ENCODE peak calls at places on chromosomes 4 and X, in four cellular contexts. C, O, D and R are unnamed samples.

GRCh38 chrX:20454117-20454516 is 187.4 kb upstream of the RPS6KA3 start:
- DNase-seq in O (no peak), C (no peak), D (no peak), R (peak)

GRCh38 chrX:119376312-119376711 is 22.8 kb upstream of the SLC25A43 start:
- DNase-seq in C (no peak), D (no peak), O (no peak), R (no peak)

GRCh38 chrX:103831342-103831802 is 685 bp downstream of the RAB9B start:
- DNase-seq in C (no peak), O (peak), D (peak), R (no peak)

GRCh38 chr4:10082459-10083272 is 33.9 kb downstream of the WDR1 start:
- DNase-seq in C (no peak), O (no peak), D (no peak), R (no peak)

GRCh38 chrX:25544641-25545040 is 528.9 kb upstream of the ARX start:
- DNase-seq in C (no peak), O (no peak), D (no peak), R (peak)

GRCh38 chr4:16140520-16141249 is 56.9 kb upstream of the PROM1 start:
- DNase-seq in D (no peak), C (no peak), O (no peak), R (peak)

GRCh38 chrX:108268434-108269080 is 169.7 kb downstream of the COL4A6 start:
- DNase-seq in D (no peak), C (no peak), O (no peak), R (no peak)

GRCh38 chr4:123106741-123107140 is 184.3 kb upstream of the NUDT6 start:
- DNase-seq in D (no peak), O (no peak), C (no peak), R (no peak)

GRCh38 chrX:39652336-39652735 is 445.4 kb downstream of the BCOR start:
- DNase-seq in O (peak), C (no peak), D (peak), R (peak)

GRCh38 chrX:69133561-69134542 is 31.4 kb downstream of the PJA1 start:
- DNase-seq in D (peak), C (no peak), O (peak), R (peak)

GRCh38 chr4:158996669-158997074 is 106.2 kb upstream of the RAPGEF2 start:
- DNase-seq in D (no peak), O (no peak), C (no peak), R (peak)

GRCh38 chrX:22424919-22425318 is 152.2 kb downstream of the CBLL2 start:
- DNase-seq in C (no peak), D (no peak), O (no peak), R (no peak)

GRCh38 chrX:18119856-18120255 is 100.8 kb downstream of the BEND2 start:
- DNase-seq in C (no peak), D (no peak), O (no peak), R (no peak)

GRCh38 chr4:34183916-34184315 is 2060.4 kb downstream of the ARAP2 start:
- DNase-seq in O (no peak), C (no peak), D (no peak), R (no peak)

GRCh38 chr4:113145519-113146291 is 96.3 kb downstream of the ANK2 start:
- DNase-seq in C (no peak), D (no peak), O (no peak), R (no peak)

GRCh38 chr4:181728567-181728966 is 514.6 kb upstream of the TENM3 start:
- DNase-seq in D (no peak), C (no peak), O (no peak), R (peak)

GRCh38 chrX:119189115-119189514 is 47.0 kb upstream of the PGRMC1 start:
- DNase-seq in O (no peak), D (peak), C (no peak), R (no peak)

GRCh38 chrX:41067721-41068120 is 17.5 kb upstream of the USP9X start:
- DNase-seq in O (no peak), D (peak), C (no peak), R (no peak)

GRCh38 chrX:81201692-81202412 is at the start of the genes HMGN5 and SH3BGRL:
- DNase-seq in C (peak), O (peak), D (peak), R (peak)

GRCh38 chr4:185573651-185574199 is 38.4 kb upstream of the PDLIM3 start:
- DNase-seq in C (no peak), D (peak), O (peak), R (peak)

GRCh38 chrX:97027384-97027922 is 143.7 kb downstream of the RPA4 start:
- DNase-seq in O (no peak), C (no peak), D (no peak), R (peak)

GRCh38 chr4:172232966-172233365 is 419.8 kb downstream of the GALNTL6 start:
- DNase-seq in C (no peak), O (no peak), D (no peak), R (no peak)

GRCh38 chrX:109537324-109537665 is 651 bp downstream of the NXT2 start:
- DNase-seq in O (no peak), D (no peak), C (no peak), R (peak)

GRCh38 chr4:10342866-10343265 is 114.4 kb downstream of the ZNF518B start:
- DNase-seq in O (no peak), C (no peak), D (no peak), R (no peak)

GRCh38 chrX:41922125-41922521 is 1.2 kb downstream of the CASK start:
- DNase-seq in C (no peak), O (peak), D (no peak), R (peak)

GRCh38 chr4:58808817-58809216 is 1698.6 kb upstream of the IGFBP7 start:
- DNase-seq in D (no peak), C (no peak), O (no peak), R (no peak)

GRCh38 chrX:27966955-27967354 is 14.3 kb downstream of the DCAF8L1 start:
- DNase-seq in O (no peak), D (no peak), C (no peak), R (peak)

GRCh38 chr4:120826853-120827252 is 95.7 kb downstream of the PRDM5 start:
- DNase-seq in O (no peak), C (no peak), D (no peak), R (no peak)

GRCh38 chr4:48275247-48275646 is 5.6 kb upstream of the TEC start:
- DNase-seq in O (no peak), D (no peak), C (peak), R (peak)

GRCh38 chr4:19689511-19689910 is 562.2 kb upstream of the SLIT2 start:
- DNase-seq in D (no peak), O (no peak), C (no peak), R (peak)

GRCh38 chr4:40842725-40843401 is 93.1 kb downstream of the NSUN7 start:
- DNase-seq in C (no peak), O (no peak), D (no peak), R (peak)

GRCh38 chrX:154374361-154375155 is at the start of gene FLNA:
- DNase-seq in C (no peak), O (peak), D (no peak), R (no peak)

GRCh38 chr4:176548571-176548970 is 228.8 kb downstream of the SPCS3 start:
- DNase-seq in D (no peak), O (no peak), C (no peak), R (peak)

GRCh38 chr4:167918077-167918476 is 174.3 kb upstream of the ANXA10 start:
- DNase-seq in D (no peak), C (no peak), O (no peak), R (no peak)

GRCh38 chr4:88765729-88766128 is 68.1 kb upstream of the NAP1L5 start:
- DNase-seq in O (no peak), C (no peak), D (no peak), R (peak)

GRCh38 chr4:67151376-67152343 is 393.6 kb downstream of the CENPC start:
- DNase-seq in C (no peak), D (peak), O (no peak), R (no peak)

GRCh38 chr4:3736806-3737205 is 29.4 kb upstream of the ADRA2C start:
- DNase-seq in O (peak), C (no peak), D (no peak), R (no peak)

GRCh38 chrX:150616179-150616862 is 47.9 kb downstream of the MTM1 start:
- DNase-seq in O (no peak), C (no peak), D (no peak), R (no peak)

GRCh38 chr4:128596115-128596514 is 213.4 kb upstream of the JADE1 start:
- DNase-seq in O (no peak), D (no peak), C (no peak), R (no peak)

GRCh38 chr4:182288534-182288933 is 45.3 kb downstream of the TENM3 start:
- DNase-seq in C (no peak), O (no peak), D (no peak), R (no peak)

GRCh38 chr4:84803720-84804119 is 162.8 kb downstream of the WDFY3 start:
- DNase-seq in C (no peak), O (no peak), D (no peak), R (peak)
- TF ChIP-seq MXI1 in C (no peak), O (no peak), D (no peak), R (no peak)

DNA sequence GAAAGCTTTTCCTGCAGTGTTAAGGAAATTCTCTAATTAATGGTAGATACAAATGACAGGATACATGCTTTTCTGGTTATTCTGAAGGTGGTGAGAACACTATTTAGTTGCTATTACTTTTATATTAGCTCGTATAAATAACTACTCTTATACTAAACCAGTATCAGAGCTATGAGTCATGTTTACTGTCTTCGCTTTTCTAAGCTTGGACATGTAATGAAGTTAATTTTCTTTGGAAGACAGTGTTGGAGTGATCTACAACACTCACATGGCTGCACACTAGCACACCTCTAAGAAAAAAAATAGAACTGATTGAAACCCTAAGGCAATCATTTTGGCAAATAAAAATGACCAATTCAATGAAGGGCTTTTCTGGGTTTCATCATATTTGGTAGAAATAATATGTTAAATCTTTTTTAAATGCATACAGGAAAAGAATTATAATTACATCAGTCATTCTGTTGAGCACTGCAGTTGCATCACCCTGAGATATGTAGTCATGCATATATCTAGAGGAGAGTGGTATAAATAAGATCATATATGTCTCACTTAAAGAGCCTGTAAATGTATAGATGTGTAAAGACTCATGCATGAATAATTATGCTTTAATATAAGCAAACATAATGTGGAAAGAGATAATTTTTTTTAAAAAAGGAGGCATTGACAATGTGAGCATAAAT is 351.8 kb downstream of the PCDH7 start:
- DNase-seq in D (no peak), O (no peak), C (no peak), R (peak)
- TF ChIP-seq RCOR1 in D (no peak), O (no peak), C (no peak), R (no peak)

GRCh38 chr4:7158081-7158750 is 34.1 kb upstream of the SORCS2 start:
- DNase-seq in O (no peak), C (no peak), D (no peak), R (no peak)
- TF ChIP-seq MXI1 in O (no peak), C (no peak), D (no peak), R (no peak)

DNA sequence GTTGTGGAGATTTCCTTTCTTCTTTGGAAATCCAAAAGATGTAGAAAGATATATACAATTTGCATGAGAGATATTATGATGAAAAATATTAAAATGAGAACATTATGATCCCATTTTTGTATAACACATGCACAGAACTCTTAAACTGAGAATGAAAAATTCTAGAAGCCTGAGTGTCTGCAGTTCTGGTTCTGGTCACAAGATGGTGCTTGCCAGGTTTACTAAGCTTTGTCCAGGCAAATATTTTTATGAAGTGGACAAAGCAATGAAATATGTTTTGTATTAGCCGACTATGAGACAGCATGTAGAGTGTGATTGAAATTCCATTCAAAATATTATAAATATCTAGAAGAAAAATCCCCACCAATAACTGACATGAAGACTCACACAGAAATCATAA is 2.2 kb downstream of the PWWP3B start:
- DNase-seq in C (no peak), D (no peak), O (peak), R (no peak)
- TF ChIP-seq RCOR1 in C (no peak), D (no peak), O (no peak), R (no peak)

GRCh38 chr4:24810016-24810415 is 14.6 kb downstream of the SOD3 start:
- DNase-seq in C (no peak), D (no peak), O (no peak), R (peak)
- TF ChIP-seq MXI1 in C (no peak), D (no peak), O (no peak), R (no peak)

GRCh38 chr4:138542191-138542771 is 300.1 kb upstream of the SLC7A11 start:
- DNase-seq in D (no peak), O (no peak), C (no peak), R (peak)
- TF ChIP-seq RCOR1 in D (no peak), O (no peak), C (no peak), R (no peak)

GRCh38 chr4:101284546-101284945 is 62.8 kb downstream of the PPP3CA start:
- DNase-seq in D (no peak), C (no peak), O (no peak), R (no peak)
- TF ChIP-seq MXI1 in D (no peak), C (no peak), O (no peak), R (no peak)

GRCh38 chrX:125382148-125382628 is 62.5 kb downstream of the TEX13C start:
- DNase-seq in O (no peak), C (no peak), D (no peak), R (no peak)

GRCh38 chrX:125382889-125383288 is 63.2 kb downstream of the TEX13C start:
- DNase-seq in O (no peak), C (no peak), D (no peak), R (no peak)

GRCh38 chrX:125374169-125374568 is 54.5 kb downstream of the TEX13C start:
- DNase-seq in O (no peak), D (no peak), C (no peak), R (no peak)

GRCh38 chrX:125378205-125378604 is 58.5 kb downstream of the TEX13C start:
- DNase-seq in C (no peak), D (no peak), O (no peak), R (no peak)
- TF ChIP-seq RCOR1 in C (no peak), D (no peak), O (no peak), R (no peak)